ENCODE peak calls at places on chromosomes 7 and 10, in seven cellular contexts. C is mucosa of descending colon, E is Peyer's patch, F is psoas muscle, X is hepatocyte, M is cardiac muscle cell, Z is WERI-Rb-1. U is an unnamed sample. For H3K9me3, the result is how much of the 10 kb centered on the place peaks cover.

GRCh38 chr10:6701289-6701688 is 121.2 kb upstream of the PRKCQ start:
- DNase-seq in X (peak), E (no peak), Z (no peak), C (no peak), F (no peak), M (no peak), U (peak)

GRCh38 chr10:70573599-70574506 is 28.7 kb downstream of the PRF1 start:
- DNase-seq in X (no peak), M (no peak), E (no peak), Z (no peak), C (no peak), F (no peak), U (no peak)

GRCh38 chr7:31100445-31100844 is 48.3 kb downstream of the ADCYAP1R1 start:
- DNase-seq in Z (no peak), C (no peak), M (no peak), E (no peak), X (no peak), F (no peak), U (no peak)

GRCh38 chr10:71088054-71088453 is 124.3 kb upstream of the UNC5B start:
- DNase-seq in C (no peak), Z (no peak), M (no peak), X (no peak), E (peak), F (no peak), U (no peak)

GRCh38 chr10:7277874-7278273 is 133.0 kb downstream of the SFMBT2 start:
- DNase-seq in F (no peak), X (no peak), E (no peak), M (no peak), Z (no peak), C (no peak), U (no peak)

GRCh38 chr10:51029172-51029641 is 45.1 kb upstream of the PRKG1 start:
- DNase-seq in Z (no peak), M (no peak), C (no peak), E (no peak), X (no peak), F (no peak), U (no peak)

GRCh38 chr7:55034776-55035175 is 16.0 kb downstream of the EGFR start:
- DNase-seq in Z (no peak), C (no peak), M (no peak), E (no peak), F (no peak), X (no peak), U (no peak)

GRCh38 chr7:45601094-45601493 is 26.9 kb downstream of the ADCY1 start:
- DNase-seq in Z (peak), E (no peak), X (no peak), C (no peak), F (no peak), M (no peak), U (peak)

GRCh38 chr7:140423501-140423900 is 19.6 kb downstream of the RAB19 start:
- DNase-seq in M (no peak), C (no peak), F (no peak), E (no peak), Z (no peak), X (no peak), U (no peak)

GRCh38 chr10:118922226-118922625 is 107.3 kb upstream of the NANOS1 start:
- DNase-seq in X (no peak), M (no peak), E (no peak), Z (no peak), F (no peak), C (peak), U (no peak)

GRCh38 chr7:131289051-131289450 is 38.6 kb upstream of the MKLN1 start:
- DNase-seq in Z (no peak), X (no peak), E (no peak), F (no peak), C (no peak), M (no peak), U (no peak)

GRCh38 chr7:141549582-141549981 is 1.6 kb upstream of the AGK start:
- DNase-seq in M (no peak), X (no peak), Z (no peak), C (no peak), F (no peak), E (no peak), U (no peak)

GRCh38 chr7:57579454-57579853 is 129.5 kb downstream of the ZNF716 start:
- DNase-seq in X (no peak), M (no peak), C (no peak), E (no peak), Z (no peak), F (no peak), U (no peak)

GRCh38 chr10:23158370-23158769 is 33.7 kb upstream of the PTF1A start:
- DNase-seq in F (no peak), M (peak), C (no peak), X (peak), Z (peak), E (peak), U (peak)

GRCh38 chr7:115689941-115690340 is 340.6 kb downstream of the TFEC start:
- DNase-seq in M (no peak), F (no peak), E (no peak), C (no peak), Z (no peak), X (no peak), U (no peak)

GRCh38 chr10:110503528-110504110 is 5.9 kb downstream of the DUSP5 start:
- DNase-seq in F (no peak), C (no peak), M (no peak), Z (no peak), E (no peak), X (no peak), U (no peak)

GRCh38 chr10:121935702-121936101 is 7.9 kb upstream of the ATE1 start:
- DNase-seq in M (no peak), C (peak), X (peak), F (no peak), E (peak), Z (no peak), U (no peak)

GRCh38 chr10:3825862-3826351 is 40.9 kb upstream of the KLF6 start:
- DNase-seq in X (no peak), E (no peak), Z (no peak), C (no peak), M (no peak), F (peak), U (no peak)

GRCh38 chr10:123560301-123561144 is 105.6 kb upstream of the GPR26 start:
- DNase-seq in E (no peak), F (no peak), M (no peak), Z (no peak), C (no peak), X (no peak), U (peak)

GRCh38 chr10:934746-935406 is 3.4 kb upstream of the LARP4B start:
- DNase-seq in M (no peak), C (no peak), E (peak), F (no peak), X (no peak), Z (no peak), U (peak)

GRCh38 chr7:98810166-98810802 is 59.5 kb downstream of the TMEM130 start:
- DNase-seq in F (no peak), E (no peak), M (no peak), C (no peak), X (no peak), Z (no peak), U (no peak)

GRCh38 chr10:123459371-123460224 is 206.6 kb upstream of the GPR26 start:
- DNase-seq in C (no peak), Z (no peak), F (no peak), E (no peak), X (no peak), M (no peak), U (peak)

GRCh38 chr7:95404316-95404715 is 8.1 kb upstream of the PON3 start:
- DNase-seq in M (no peak), X (no peak), Z (peak), F (no peak), E (no peak), C (no peak), U (no peak)

GRCh38 chr7:139889186-139889871 is 60.3 kb downstream of the TBXAS1 start:
- DNase-seq in X (no peak), Z (peak), E (no peak), C (no peak), F (no peak), M (no peak), U (no peak)

GRCh38 chr10:8453587-8453986 is 399.1 kb downstream of the GATA3 start:
- DNase-seq in F (peak), E (no peak), X (no peak), C (no peak), M (no peak), Z (no peak), U (no peak)

GRCh38 chr7:152403726-152404125 is 32.1 kb downstream of the KMT2C start:
- DNase-seq in F (no peak), X (peak), C (no peak), E (peak), Z (no peak), M (no peak), U (no peak)
- H3K9me3 ChIP-seq in F (under half), X (under half), C (under half), E (under half), Z (under half), M (under half), U (half or more)

GRCh38 chr10:131248376-131249165 is 63.0 kb downstream of the TCERG1L start:
- DNase-seq in C (no peak), F (no peak), M (no peak), X (no peak), E (no peak), Z (no peak), U (no peak)
- H3K9me3 ChIP-seq in C (under half), F (under half), M (under half), X (under half), E (under half), Z (under half), U (under half)

DNA sequence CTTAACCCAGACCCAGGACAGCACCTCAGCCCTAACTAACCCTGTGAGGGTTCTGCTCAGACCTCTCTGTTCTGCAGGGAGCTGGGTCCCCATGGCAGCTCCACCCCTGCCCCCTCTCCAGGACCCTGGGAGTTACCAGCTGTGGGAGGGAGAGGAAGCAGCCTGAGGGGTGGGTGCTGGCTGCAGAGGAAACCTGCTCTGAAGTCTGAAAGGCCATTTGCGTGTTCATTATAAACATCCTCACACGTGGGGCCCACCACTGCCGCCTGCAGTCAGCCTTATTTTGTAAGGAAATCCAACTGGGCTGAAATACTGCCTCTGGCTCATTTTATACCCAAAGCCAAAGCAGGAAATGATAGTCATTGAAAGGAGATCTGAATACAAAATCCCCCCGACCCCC is 195.7 kb downstream of the TCERG1L start:
- DNase-seq in X (no peak), E (no peak), F (no peak), M (no peak), Z (no peak), C (no peak), U (no peak)
- H3K9me3 ChIP-seq in X (under half), E (under half), F (under half), M (under half), Z (under half), C (under half), U (under half)

GRCh38 chr7:158431055-158431940 is 156.3 kb downstream of the PTPRN2 start:
- DNase-seq in Z (peak), M (no peak), F (no peak), C (no peak), X (no peak), E (peak), U (peak)
- H3K9me3 ChIP-seq in Z (under half), M (under half), F (under half), C (under half), X (under half), E (under half), U (half or more)

GRCh38 chr7:4169505-4169904 is 512.6 kb upstream of the FOXK1 start:
- DNase-seq in M (no peak), C (no peak), E (peak), Z (no peak), X (peak), F (no peak), U (no peak)
- H3K9me3 ChIP-seq in M (under half), C (under half), E (under half), Z (under half), X (under half), F (under half), U (under half)

DNA sequence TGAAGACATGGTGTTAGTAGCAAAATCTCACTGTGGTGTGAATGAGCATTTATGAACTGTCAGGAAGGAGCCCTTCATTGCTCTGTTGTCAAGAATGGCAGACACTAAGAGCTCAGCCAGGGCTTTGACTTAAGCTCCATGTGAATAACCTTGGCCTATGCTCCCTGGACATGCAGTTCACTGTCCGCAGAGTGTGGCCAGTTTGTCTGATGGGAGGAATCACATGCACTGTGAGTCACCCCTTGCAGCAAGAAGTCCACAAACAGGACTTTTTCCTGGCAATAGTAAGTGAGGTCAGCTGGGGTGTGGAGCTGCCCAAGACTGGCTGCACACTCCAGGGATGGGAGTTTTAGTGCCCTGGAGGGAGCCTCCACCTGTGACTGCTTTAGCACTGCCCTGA is 49.5 kb downstream of the ZNF37A start:
- DNase-seq in E (no peak), M (no peak), C (no peak), F (no peak), Z (no peak), X (no peak), U (no peak)
- H3K9me3 ChIP-seq in E (under half), M (under half), C (under half), F (under half), Z (under half), X (under half), U (half or more)

DNA sequence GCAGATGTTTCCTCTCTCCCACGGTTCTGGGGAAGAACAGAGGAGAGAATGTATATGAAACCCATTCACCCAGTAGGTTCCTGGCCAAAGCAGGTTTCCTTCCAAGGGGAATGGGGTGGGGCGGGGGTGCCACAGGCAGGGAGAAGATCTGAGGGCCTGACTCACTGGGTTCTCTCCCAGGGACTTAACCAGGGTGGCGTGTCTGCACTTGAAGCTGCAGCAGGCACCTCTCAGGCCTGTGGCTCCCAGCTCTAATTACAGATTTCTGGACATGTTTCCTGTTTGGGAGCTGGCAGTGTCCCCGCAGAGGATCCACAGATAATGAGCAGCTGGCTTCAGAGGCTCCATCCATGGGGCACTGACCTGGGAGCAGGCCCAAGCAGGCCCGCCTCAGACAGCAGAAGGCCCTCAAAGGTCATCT is 50.2 kb upstream of the ZMIZ1 start:
- DNase-seq in X (no peak), M (no peak), F (peak), C (no peak), E (peak), Z (no peak), U (no peak)
- H3K9me3 ChIP-seq in X (under half), M (under half), F (under half), C (under half), E (under half), Z (under half), U (under half)

DNA sequence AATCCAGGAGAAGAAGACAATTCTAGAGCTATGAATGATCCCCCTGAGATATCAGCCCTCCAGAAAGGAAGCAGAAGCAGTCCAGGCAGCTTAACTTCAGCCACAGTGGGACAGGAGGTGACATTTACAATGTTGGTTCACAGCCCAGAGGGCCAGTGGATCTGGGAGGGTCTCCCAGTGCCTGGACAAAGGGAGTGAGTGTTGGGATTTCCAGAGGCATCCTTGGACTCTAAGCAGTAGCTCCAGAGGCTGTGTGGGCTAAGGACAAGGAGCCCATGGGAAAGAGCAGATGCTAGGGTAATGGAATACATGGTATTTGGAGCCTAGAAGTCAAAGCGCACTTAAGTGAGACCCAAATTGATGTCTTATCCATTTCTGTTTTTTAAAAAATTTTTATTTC is 97.4 kb upstream of the NUPR2 start:
- DNase-seq in E (no peak), F (no peak), M (no peak), X (no peak), Z (no peak), C (no peak), U (no peak)
- H3K9me3 ChIP-seq in E (under half), F (under half), M (under half), X (under half), Z (under half), C (half or more), U (half or more)

U was measured in endodermal cell.